ENCODE peak calls at places on chromosomes 6 and 20, in eight cellular contexts. S, E, G, O, Y, X, K and D are unnamed samples.

GRCh38 chr6:148999921-149000589 is 253.2 kb downstream of the UST start:
- DNase-seq in S (peak), E (peak), G (peak), O (peak), Y (no peak), X (no peak), K (peak), D (no peak)

GRCh38 chr6:107730106-107730505 is 94.0 kb downstream of the SCML4 start:
- DNase-seq in S (no peak), E (peak), G (no peak), O (no peak), Y (peak), X (no peak), K (no peak), D (no peak)

GRCh38 chr6:89734526-89734925 is 85.1 kb downstream of the MDN1 start:
- DNase-seq in S (peak), E (no peak), G (no peak), O (no peak), Y (no peak), X (no peak), K (no peak), D (no peak)

GRCh38 chr20:38985603-38986170 is 23.5 kb downstream of the DHX35 start:
- DNase-seq in S (peak), E (no peak), G (no peak), O (no peak), Y (no peak), X (no peak), K (no peak), D (no peak)

GRCh38 chr6:19771753-19772336 is 65.3 kb upstream of the ID4 start:
- DNase-seq in S (peak), E (no peak), G (no peak), O (no peak), Y (no peak), X (no peak), K (no peak), D (no peak)

GRCh38 chr6:44022671-44023352 is 104.4 kb downstream of the MRPL14 start:
- DNase-seq in S (no peak), E (no peak), G (no peak), O (peak), Y (no peak), X (no peak), K (no peak), D (no peak)

GRCh38 chr6:326896-327537 is 34.7 kb downstream of the DUSP22 start:
- DNase-seq in S (no peak), E (no peak), G (no peak), O (peak), Y (no peak), X (no peak), K (no peak), D (peak)

GRCh38 chr6:7615611-7616383 is 25.8 kb downstream of the SNRNP48 start:
- DNase-seq in S (peak), E (peak), G (peak), O (no peak), Y (no peak), X (no peak), K (peak), D (no peak)

GRCh38 chr6:16278048-16278724 is 39.8 kb downstream of the GMPR start:
- DNase-seq in S (no peak), E (no peak), G (no peak), O (no peak), Y (no peak), X (no peak), K (no peak), D (no peak)

GRCh38 chr6:116059713-116060571 is 749 bp downstream of the FRK start:
- DNase-seq in S (peak), E (peak), G (no peak), O (no peak), Y (no peak), X (no peak), K (no peak), D (no peak)

GRCh38 chr6:28940294-28940858 is 16.6 kb upstream of the TRIM27 start:
- DNase-seq in S (no peak), E (peak), G (peak), O (no peak), Y (no peak), X (no peak), K (peak), D (no peak)